ENCODE peak calls at places on chromosome 18, in five cellular contexts. V, Z, W, P and T are unnamed samples.

GRCh38 chr18:62450175-62450545 is 72.7 kb upstream of the ZCCHC2 start:
- DNase-seq in W (no peak), Z (peak), P (peak), V (no peak), T (no peak)

GRCh38 chr18:53544926-53545325 is 679.5 kb downstream of the MBD2 start:
- DNase-seq in Z (no peak), V (no peak), P (no peak), W (no peak), T (no peak)

GRCh38 chr18:71116535-71116934 is 827.7 kb downstream of the SOCS6 start:
- DNase-seq in W (no peak), V (no peak), P (no peak), Z (no peak), T (no peak)

GRCh38 chr18:76984193-76985155 is 148.1 kb downstream of the MBP start:
- DNase-seq in W (no peak), V (peak), P (no peak), Z (no peak), T (no peak)

GRCh38 chr18:48771641-48772380 is 179.0 kb downstream of the SMAD7 start:
- DNase-seq in P (no peak), V (peak), Z (peak), W (no peak), T (no peak)

GRCh38 chr18:80154293-80154692 is 45.2 kb downstream of the ADNP2 start:
- DNase-seq in W (no peak), Z (peak), V (peak), P (no peak), T (no peak)

GRCh38 chr18:37570336-37570930 is 4.8 kb upstream of the CELF4 start:
- DNase-seq in V (no peak), Z (no peak), P (no peak), W (no peak), T (no peak)

GRCh38 chr18:54606835-54607212 is 15.8 kb downstream of the DYNAP start:
- DNase-seq in W (no peak), P (no peak), Z (no peak), V (no peak), T (no peak)

GRCh38 chr18:41955688-41956087 is 654 bp downstream of the PIK3C3 start:
- DNase-seq in P (no peak), V (no peak), Z (peak), W (no peak), T (no peak)

GRCh38 chr18:9038277-9038871 is 64.1 kb upstream of the NDUFV2 start:
- DNase-seq in V (no peak), Z (no peak), W (no peak), P (peak), T (no peak)